ENCODE peak calls at places on chromosome 13, in four cellular contexts. T is amniotic stem cell; I is activated naive CD4-positive, alpha-beta T cell; B is osteocyte. Z is an unnamed sample.

GRCh38 chr13:44653261-44653660 is 77.1 kb upstream of the TSC22D1 start:
- DNase-seq in T (no peak), I (no peak), B (no peak), Z (peak; percentile 20)

GRCh38 chr13:87671824-87672603 is 843 bp downstream of the SLITRK5 start:
- DNase-seq in T (no peak), B (no peak), I (no peak), Z (no peak)

GRCh38 chr13:89966524-89966923 is 1381.0 kb upstream of the MIR17HG start:
- DNase-seq in T (no peak), B (no peak), I (no peak), Z (no peak)

GRCh38 chr13:46753137-46753536 is 43.8 kb downstream of the ESD start:
- DNase-seq in B (no peak), I (no peak), T (no peak), Z (no peak)

GRCh38 chr13:34591801-34592454 is 350.1 kb upstream of the NBEA start:
- DNase-seq in B (no peak), I (no peak), T (no peak), Z (peak; percentile 18)

GRCh38 chr13:112714366-112714765 is 24.5 kb downstream of the ATP11A start:
- DNase-seq in B (no peak), I (no peak), T (no peak), Z (no peak)

GRCh38 chr13:109900320-109900719 is 113.9 kb upstream of the IRS2 start:
- DNase-seq in T (no peak), I (no peak), B (no peak), Z (no peak)

GRCh38 chr13:20102776-20103175 is 58.1 kb downstream of the GJA3 start:
- DNase-seq in B (no peak), I (no peak), T (no peak), Z (no peak)

GRCh38 chr13:30846311-30846710 is 59.8 kb upstream of the MEDAG start:
- DNase-seq in T (no peak), I (no peak), B (no peak), Z (peak; percentile 36)

GRCh38 chr13:113405481-113406300 is 41.8 kb upstream of the GRTP1 start:
- DNase-seq in T (no peak), B (no peak), I (no peak), Z (no peak)

GRCh38 chr13:110113284-110113764 is 193.6 kb downstream of the COL4A1 start:
- DNase-seq in I (no peak), T (peak; percentile 33), B (no peak), Z (peak; percentile 60)